ENCODE peak calls at places on chromosomes 6 and 20, in eight cellular contexts. G, M, J, S, K, N, I and W are unnamed samples.
A peak's percentile ranks its signal among the peaks of the same experiment; 100 is the strongest.

GRCh38 chr6:89597988-89598387 is 40.6 kb downstream of the LYRM2 start:
- DNase-seq in G (no peak), M (no peak), J (peak; percentile 17), S (no peak), K (no peak), N (peak; percentile 49), I (peak; percentile 76), W (no peak)

GRCh38 chr6:41411961-41412360 is 76.6 kb downstream of the NCR2 start:
- DNase-seq in G (no peak), M (no peak), J (no peak), S (no peak), K (no peak), N (peak; percentile 29), I (no peak), W (no peak)

GRCh38 chr6:6943411-6943810 is 164.3 kb upstream of the RREB1 start:
- DNase-seq in G (no peak), M (no peak), J (no peak), S (no peak), K (no peak), N (no peak), I (no peak), W (no peak)

GRCh38 chr20:8082999-8083398 is 49.1 kb upstream of the PLCB1 start:
- DNase-seq in G (no peak), M (no peak), J (peak; percentile 65), S (no peak), K (no peak), N (peak; percentile 82), I (no peak), W (no peak)

GRCh38 chr20:57605878-57606277 is 14.3 kb downstream of the ZBP1 start:
- DNase-seq in G (no peak), M (no peak), J (no peak), S (no peak), K (no peak), N (no peak), I (no peak), W (no peak)

GRCh38 chr6:123085403-123085802 is 89.4 kb downstream of the CLVS2 start:
- DNase-seq in G (no peak), M (no peak), J (no peak), S (no peak), K (no peak), N (no peak), I (no peak), W (no peak)

GRCh38 chr6:10248378-10248843 is 166.5 kb downstream of the TFAP2A start:
- DNase-seq in G (no peak), M (no peak), J (no peak), S (no peak), K (no peak), N (no peak), I (no peak), W (no peak)

GRCh38 chr6:167225903-167226508 is 65.1 kb upstream of the UNC93A start:
- DNase-seq in G (no peak), M (no peak), J (no peak), S (no peak), K (no peak), N (no peak), I (no peak), W (no peak)

GRCh38 chr6:112745765-112746164 is 398.6 kb downstream of the RFPL4B start:
- DNase-seq in G (no peak), M (no peak), J (no peak), S (no peak), K (no peak), N (no peak), I (no peak), W (no peak)

GRCh38 chr6:87705070-87705691 is 3.1 kb upstream of the AKIRIN2 start:
- DNase-seq in G (no peak), M (no peak), J (no peak), S (no peak), K (peak; percentile 74), N (no peak), I (no peak), W (no peak)

GRCh38 chr6:41591859-41592502 is 45.8 kb downstream of the FOXP4 start:
- DNase-seq in G (peak; percentile 76), M (peak; percentile 48), J (peak; percentile 54), S (peak; percentile 77), K (peak; percentile 89), N (peak; percentile 59), I (peak; percentile 78), W (peak; percentile 76)

GRCh38 chr6:108621117-108621516 is 60.4 kb downstream of the FOXO3 start:
- DNase-seq in G (no peak), M (peak; percentile 47), J (no peak), S (no peak), K (no peak), N (peak; percentile 98), I (no peak), W (no peak)

GRCh38 chr20:60428651-60429050 is 470.4 kb downstream of the CDH26 start:
- DNase-seq in G (no peak), M (no peak), J (no peak), S (no peak), K (no peak), N (no peak), I (no peak), W (no peak)

GRCh38 chr6:6614096-6614964 is 25.8 kb downstream of the LY86 start:
- DNase-seq in G (no peak), M (no peak), J (no peak), S (no peak), K (no peak), N (peak; percentile 1), I (no peak), W (no peak)

GRCh38 chr20:8971669-8972316 is 97.1 kb upstream of the PLCB4 start:
- DNase-seq in G (no peak), M (no peak), J (no peak), S (no peak), K (no peak), N (no peak), I (no peak), W (no peak)

GRCh38 chr20:35710039-35710438 is 10.8 kb downstream of the ROMO1 start:
- DNase-seq in G (no peak), M (no peak), J (no peak), S (no peak), K (no peak), N (no peak), I (no peak), W (no peak)

GRCh38 chr6:110613356-110613755 is 136.9 kb upstream of the SLC22A16 start:
- DNase-seq in G (no peak), M (no peak), J (no peak), S (no peak), K (no peak), N (peak; percentile 18), I (no peak), W (no peak)

GRCh38 chr20:49867453-49868215 is 47.7 kb downstream of the SPATA2 start:
- DNase-seq in G (no peak), M (no peak), J (peak; percentile 23), S (no peak), K (no peak), N (no peak), I (no peak), W (no peak)

GRCh38 chr6:85361643-85362014 is 88.3 kb upstream of the NT5E start:
- DNase-seq in G (no peak), M (no peak), J (no peak), S (no peak), K (no peak), N (no peak), I (no peak), W (no peak)

GRCh38 chr6:140446241-140446640 is 1071.8 kb upstream of the CITED2 start:
- DNase-seq in G (no peak), M (no peak), J (no peak), S (no peak), K (no peak), N (no peak), I (no peak), W (no peak)

GRCh38 chr6:24313133-24313476 is 44.8 kb downstream of the DCDC2 start:
- DNase-seq in G (no peak), M (no peak), J (no peak), S (no peak), K (no peak), N (no peak), I (no peak), W (no peak)

GRCh38 chr20:23156842-23157423 is 70.8 kb upstream of the CD93 start:
- DNase-seq in G (no peak), M (no peak), J (no peak), S (no peak), K (no peak), N (no peak), I (no peak), W (no peak)

GRCh38 chr20:2387180-2387577 is 6.5 kb downstream of the TGM6 start:
- DNase-seq in G (peak; percentile 46), M (no peak), J (no peak), S (no peak), K (peak; percentile 60), N (peak; percentile 43), I (no peak), W (peak; percentile 10)